ENCODE peak calls at places on chromosomes 11 and 22, in eight cellular contexts. One of them, this sample, is unnamed.

GRCh38 chr11:17742019-17742418 is 7.4 kb downstream of the KCNC1 start:
- DNase-seq in H7: no peak
- DNase-seq in cardiac muscle cell: no peak
- DNase-seq in brain microvascular endothelial cell: no peak
- DNase-seq in HCT116: no peak
- DNase-seq in right cardiac atrium: no peak
- DNase-seq in psoas muscle: peak
- DNase-seq in fibroblast of the aortic adventitia: no peak
- DNase-seq in this sample: no peak

GRCh38 chr22:29254283-29254653 is 13.5 kb downstream of the RHBDD3 start:
- DNase-seq in HCT116: no peak
- DNase-seq in fibroblast of the aortic adventitia: no peak
- DNase-seq in right cardiac atrium: no peak
- DNase-seq in psoas muscle: no peak
- DNase-seq in cardiac muscle cell: no peak
- DNase-seq in H7: no peak
- DNase-seq in brain microvascular endothelial cell: no peak
- DNase-seq in this sample: no peak

GRCh38 chr11:29490951-29491350 is 525.9 kb downstream of the KCNA4 start:
- DNase-seq in right cardiac atrium: no peak
- DNase-seq in H7: no peak
- DNase-seq in HCT116: no peak
- DNase-seq in cardiac muscle cell: no peak
- DNase-seq in brain microvascular endothelial cell: no peak
- DNase-seq in fibroblast of the aortic adventitia: no peak
- DNase-seq in psoas muscle: no peak
- DNase-seq in this sample: no peak

GRCh38 chr11:64793271-64794160 is 9.5 kb downstream of the MAP4K2 start:
- DNase-seq in fibroblast of the aortic adventitia: no peak
- DNase-seq in right cardiac atrium: no peak
- DNase-seq in cardiac muscle cell: no peak
- DNase-seq in HCT116: no peak
- DNase-seq in psoas muscle: peak
- DNase-seq in H7: peak
- DNase-seq in brain microvascular endothelial cell: no peak
- DNase-seq in this sample: no peak

GRCh38 chr11:62579252-62579651 is 5.6 kb upstream of the EEF1G start:
- DNase-seq in brain microvascular endothelial cell: no peak
- DNase-seq in right cardiac atrium: no peak
- DNase-seq in psoas muscle: no peak
- DNase-seq in H7: no peak
- DNase-seq in fibroblast of the aortic adventitia: no peak
- DNase-seq in cardiac muscle cell: no peak
- DNase-seq in HCT116: no peak
- DNase-seq in this sample: no peak

GRCh38 chr11:15807827-15808226 is 548.5 kb downstream of the SOX6 start:
- DNase-seq in H7: no peak
- DNase-seq in fibroblast of the aortic adventitia: no peak
- DNase-seq in HCT116: no peak
- DNase-seq in brain microvascular endothelial cell: no peak
- DNase-seq in cardiac muscle cell: peak
- DNase-seq in right cardiac atrium: no peak
- DNase-seq in psoas muscle: no peak
- DNase-seq in this sample: peak

GRCh38 chr11:71477637-71478011 is 24.6 kb downstream of the NADSYN1 start:
- DNase-seq in H7: peak
- DNase-seq in cardiac muscle cell: no peak
- DNase-seq in HCT116: no peak
- DNase-seq in right cardiac atrium: no peak
- DNase-seq in fibroblast of the aortic adventitia: no peak
- DNase-seq in psoas muscle: no peak
- DNase-seq in brain microvascular endothelial cell: no peak
- DNase-seq in this sample: no peak

GRCh38 chr11:22337571-22338464 is at the start of gene SLC17A6:
- DNase-seq in H7: peak
- DNase-seq in cardiac muscle cell: peak
- DNase-seq in right cardiac atrium: no peak
- DNase-seq in psoas muscle: no peak
- DNase-seq in HCT116: no peak
- DNase-seq in fibroblast of the aortic adventitia: peak
- DNase-seq in brain microvascular endothelial cell: peak
- DNase-seq in this sample: peak

GRCh38 chr11:130191896-130192295 is 32.3 kb downstream of the ST14 start:
- DNase-seq in brain microvascular endothelial cell: no peak
- DNase-seq in right cardiac atrium: no peak
- DNase-seq in H7: peak
- DNase-seq in HCT116: no peak
- DNase-seq in fibroblast of the aortic adventitia: no peak
- DNase-seq in cardiac muscle cell: no peak
- DNase-seq in psoas muscle: no peak
- DNase-seq in this sample: no peak

GRCh38 chr11:130192845-130193267 is 33.3 kb downstream of the ST14 start:
- DNase-seq in cardiac muscle cell: no peak
- DNase-seq in brain microvascular endothelial cell: no peak
- DNase-seq in HCT116: no peak
- DNase-seq in right cardiac atrium: no peak
- DNase-seq in fibroblast of the aortic adventitia: no peak
- DNase-seq in psoas muscle: no peak
- DNase-seq in H7: no peak
- DNase-seq in this sample: no peak

GRCh38 chr11:130198292-130198691 is 38.7 kb downstream of the ST14 start:
- DNase-seq in right cardiac atrium: no peak
- DNase-seq in fibroblast of the aortic adventitia: no peak
- DNase-seq in brain microvascular endothelial cell: no peak
- DNase-seq in psoas muscle: no peak
- DNase-seq in H7: no peak
- DNase-seq in cardiac muscle cell: no peak
- DNase-seq in HCT116: no peak
- DNase-seq in this sample: no peak

GRCh38 chr11:130197386-130198035 is 37.9 kb downstream of the ST14 start:
- DNase-seq in psoas muscle: no peak
- DNase-seq in H7: no peak
- DNase-seq in right cardiac atrium: no peak
- DNase-seq in fibroblast of the aortic adventitia: no peak
- DNase-seq in HCT116: no peak
- DNase-seq in cardiac muscle cell: no peak
- DNase-seq in brain microvascular endothelial cell: no peak
- DNase-seq in this sample: no peak

DNA sequence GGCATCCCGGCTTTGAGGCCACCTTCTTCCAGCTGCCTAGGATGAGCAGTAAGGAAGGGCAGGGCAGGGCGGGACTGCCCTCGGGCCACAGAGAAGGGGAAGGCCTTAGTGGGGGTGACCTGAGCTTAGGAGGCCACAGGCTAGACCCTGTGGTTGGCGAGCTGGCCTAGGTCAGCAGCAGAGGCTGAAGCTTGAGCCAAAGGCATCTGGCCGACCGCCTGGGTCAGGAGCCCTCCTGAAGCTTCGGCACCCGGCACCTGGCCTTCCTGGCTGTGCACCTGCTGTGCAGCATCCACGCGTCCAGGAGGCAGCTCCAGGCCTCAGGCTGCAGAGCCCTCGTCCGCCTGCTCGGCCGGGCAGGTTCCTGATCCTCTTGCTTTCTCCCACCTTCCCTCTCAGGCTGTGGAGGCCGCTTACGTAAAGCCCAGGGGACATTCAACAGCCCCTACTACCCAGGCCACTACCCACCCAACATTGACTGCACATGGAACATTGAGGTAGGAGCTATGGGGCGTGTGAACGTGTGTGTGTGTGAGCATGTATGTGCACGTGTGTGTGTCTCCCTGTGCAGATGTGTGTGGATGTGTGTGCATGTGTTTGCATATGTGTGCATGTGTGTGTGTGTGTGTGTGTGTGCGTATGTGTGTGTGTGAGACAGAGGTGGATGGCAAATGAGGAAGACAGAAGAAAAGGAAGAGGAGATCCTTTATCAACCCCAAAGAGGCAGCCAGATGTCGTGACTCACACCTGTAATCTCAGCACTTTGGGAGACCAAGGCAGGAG is 34.9 kb downstream of the ST14 start:
- DNase-seq in right cardiac atrium: no peak
- DNase-seq in H7: no peak
- DNase-seq in fibroblast of the aortic adventitia: no peak
- DNase-seq in brain microvascular endothelial cell: no peak
- DNase-seq in cardiac muscle cell: no peak
- DNase-seq in HCT116: no peak
- DNase-seq in psoas muscle: no peak
- DNase-seq in this sample: no peak
- H3K4me3 ChIP-seq in right cardiac atrium: no peak
- H3K4me3 ChIP-seq in H7: no peak
- H3K4me3 ChIP-seq in fibroblast of the aortic adventitia: no peak
- H3K4me3 ChIP-seq in brain microvascular endothelial cell: no peak
- H3K4me3 ChIP-seq in cardiac muscle cell: no peak
- H3K4me3 ChIP-seq in HCT116: no peak
- H3K4me3 ChIP-seq in psoas muscle: no peak
- H3K4me3 ChIP-seq in this sample: no peak

GRCh38 chr22:36583546-36583945 is 54.6 kb upstream of the EIF3D start:
- DNase-seq in psoas muscle: no peak
- DNase-seq in cardiac muscle cell: no peak
- DNase-seq in fibroblast of the aortic adventitia: no peak
- DNase-seq in HCT116: no peak
- DNase-seq in H7: no peak
- DNase-seq in right cardiac atrium: no peak
- DNase-seq in brain microvascular endothelial cell: no peak
- DNase-seq in this sample: no peak

GRCh38 chr22:36578619-36579018 is 49.7 kb upstream of the EIF3D start:
- DNase-seq in HCT116: no peak
- DNase-seq in psoas muscle: no peak
- DNase-seq in fibroblast of the aortic adventitia: no peak
- DNase-seq in cardiac muscle cell: no peak
- DNase-seq in brain microvascular endothelial cell: no peak
- DNase-seq in right cardiac atrium: no peak
- DNase-seq in H7: no peak
- DNase-seq in this sample: no peak

GRCh38 chr22:36579441-36579840 is 50.5 kb upstream of the EIF3D start:
- DNase-seq in right cardiac atrium: no peak
- DNase-seq in fibroblast of the aortic adventitia: no peak
- DNase-seq in psoas muscle: no peak
- DNase-seq in H7: no peak
- DNase-seq in brain microvascular endothelial cell: no peak
- DNase-seq in cardiac muscle cell: no peak
- DNase-seq in HCT116: no peak
- DNase-seq in this sample: no peak

GRCh38 chr22:36580371-36580770 is 51.4 kb upstream of the EIF3D start:
- DNase-seq in fibroblast of the aortic adventitia: no peak
- DNase-seq in HCT116: no peak
- DNase-seq in right cardiac atrium: no peak
- DNase-seq in cardiac muscle cell: no peak
- DNase-seq in H7: no peak
- DNase-seq in psoas muscle: no peak
- DNase-seq in brain microvascular endothelial cell: no peak
- DNase-seq in this sample: no peak

DNA sequence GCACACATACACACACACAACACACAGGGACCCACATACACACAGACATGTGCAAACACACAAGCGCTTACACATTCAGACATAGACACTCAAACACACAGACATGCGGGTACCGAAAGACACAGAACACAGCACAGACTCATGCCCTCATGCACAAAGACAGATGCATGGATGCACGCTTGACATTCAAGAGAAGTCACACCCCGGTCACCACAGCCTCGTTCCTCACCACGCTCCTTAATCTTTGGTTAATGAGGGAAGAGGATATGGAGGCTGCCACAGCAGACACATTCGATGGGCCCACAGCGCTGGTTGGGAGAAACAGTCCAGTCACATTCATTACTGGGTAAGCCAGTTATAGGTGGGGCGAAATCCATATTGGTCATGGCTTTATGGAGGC is 51.9 kb upstream of the EIF3D start:
- DNase-seq in HCT116: no peak
- DNase-seq in H7: no peak
- DNase-seq in psoas muscle: no peak
- DNase-seq in fibroblast of the aortic adventitia: no peak
- DNase-seq in right cardiac atrium: no peak
- DNase-seq in cardiac muscle cell: no peak
- DNase-seq in brain microvascular endothelial cell: no peak
- DNase-seq in this sample: no peak
- H3K4me3 ChIP-seq in HCT116: no peak
- H3K4me3 ChIP-seq in H7: no peak
- H3K4me3 ChIP-seq in psoas muscle: no peak
- H3K4me3 ChIP-seq in fibroblast of the aortic adventitia: no peak
- H3K4me3 ChIP-seq in right cardiac atrium: no peak
- H3K4me3 ChIP-seq in cardiac muscle cell: no peak
- H3K4me3 ChIP-seq in brain microvascular endothelial cell: no peak
- H3K4me3 ChIP-seq in this sample: no peak

GRCh38 chr11:121482231-121483129 is 29.7 kb upstream of the SORL1-AS1 start:
- DNase-seq in fibroblast of the aortic adventitia: no peak
- DNase-seq in cardiac muscle cell: peak
- DNase-seq in H7: no peak
- DNase-seq in brain microvascular endothelial cell: no peak
- DNase-seq in HCT116: no peak
- DNase-seq in right cardiac atrium: no peak
- DNase-seq in psoas muscle: no peak
- DNase-seq in this sample: peak

GRCh38 chr11:121485221-121485620 is 32.5 kb upstream of the SORL1-AS1 start:
- DNase-seq in psoas muscle: no peak
- DNase-seq in right cardiac atrium: no peak
- DNase-seq in HCT116: no peak
- DNase-seq in cardiac muscle cell: no peak
- DNase-seq in H7: no peak
- DNase-seq in fibroblast of the aortic adventitia: no peak
- DNase-seq in brain microvascular endothelial cell: no peak
- DNase-seq in this sample: no peak

GRCh38 chr11:121487191-121487590 is 34.4 kb upstream of the SORL1-AS1 start:
- DNase-seq in right cardiac atrium: no peak
- DNase-seq in fibroblast of the aortic adventitia: no peak
- DNase-seq in cardiac muscle cell: no peak
- DNase-seq in H7: no peak
- DNase-seq in psoas muscle: no peak
- DNase-seq in brain microvascular endothelial cell: no peak
- DNase-seq in HCT116: no peak
- DNase-seq in this sample: no peak

GRCh38 chr11:121486054-121486453 is 33.3 kb upstream of the SORL1-AS1 start:
- DNase-seq in fibroblast of the aortic adventitia: no peak
- DNase-seq in HCT116: no peak
- DNase-seq in H7: no peak
- DNase-seq in psoas muscle: no peak
- DNase-seq in cardiac muscle cell: no peak
- DNase-seq in right cardiac atrium: no peak
- DNase-seq in brain microvascular endothelial cell: no peak
- DNase-seq in this sample: no peak

DNA sequence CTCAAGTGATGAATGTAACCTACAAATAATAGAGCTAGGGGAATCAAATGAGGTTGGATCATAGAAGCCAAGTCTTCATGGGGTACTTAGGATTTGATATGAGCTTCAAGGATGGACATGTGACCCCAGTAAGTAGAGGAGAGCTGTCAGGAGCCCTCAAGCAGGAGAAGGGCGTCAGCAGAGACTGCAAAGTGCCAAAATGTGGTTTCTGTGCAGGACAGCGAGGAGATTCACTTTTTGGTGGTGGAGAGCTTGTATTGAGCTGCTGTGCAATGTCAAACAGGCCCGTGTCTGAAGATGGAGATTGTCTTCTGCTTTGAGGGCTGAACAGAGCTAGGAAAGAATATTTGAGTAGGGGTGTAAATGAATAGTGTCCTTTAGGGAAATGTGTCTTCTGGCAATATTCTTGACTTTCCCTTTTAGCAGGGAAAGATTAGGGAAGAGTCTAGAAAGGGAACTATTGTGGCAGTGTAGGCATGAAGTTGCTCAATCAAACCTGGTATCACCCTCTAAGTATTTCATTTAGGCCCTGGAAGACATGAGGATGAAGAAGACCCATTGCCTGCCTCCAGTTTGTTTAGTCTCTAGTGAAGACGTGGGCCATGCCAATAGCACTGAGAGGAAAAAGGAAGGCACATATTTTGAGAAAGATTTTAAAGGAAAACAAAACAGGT is 31.2 kb upstream of the SORL1-AS1 start:
- DNase-seq in H7: no peak
- DNase-seq in fibroblast of the aortic adventitia: no peak
- DNase-seq in psoas muscle: no peak
- DNase-seq in HCT116: no peak
- DNase-seq in right cardiac atrium: no peak
- DNase-seq in brain microvascular endothelial cell: no peak
- DNase-seq in cardiac muscle cell: no peak
- DNase-seq in this sample: no peak
- H3K4me3 ChIP-seq in H7: no peak
- H3K4me3 ChIP-seq in fibroblast of the aortic adventitia: no peak
- H3K4me3 ChIP-seq in psoas muscle: no peak
- H3K4me3 ChIP-seq in HCT116: no peak
- H3K4me3 ChIP-seq in right cardiac atrium: no peak
- H3K4me3 ChIP-seq in brain microvascular endothelial cell: no peak
- H3K4me3 ChIP-seq in cardiac muscle cell: no peak
- H3K4me3 ChIP-seq in this sample: no peak

DNA sequence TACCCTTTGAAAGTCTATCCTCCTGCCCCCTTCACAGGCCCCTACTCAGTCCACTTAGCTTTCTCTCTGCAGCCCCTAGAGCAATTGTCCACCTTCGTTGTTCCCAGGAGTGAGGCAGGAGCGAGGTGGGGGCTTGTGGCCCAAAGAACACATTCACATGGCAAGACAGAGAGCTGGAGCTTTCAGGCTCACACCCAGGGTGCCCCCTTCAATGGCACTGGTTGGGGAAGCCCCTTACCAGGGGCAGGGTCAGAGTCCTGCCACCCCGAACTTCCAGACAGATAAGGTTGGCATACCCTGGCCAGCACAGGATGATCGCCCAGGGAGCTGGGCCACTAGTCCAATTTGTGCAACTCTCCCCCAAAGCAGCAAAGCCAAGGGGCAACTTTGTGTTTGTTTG is 6.2 kb upstream of the SLC5A4 start:
- DNase-seq in fibroblast of the aortic adventitia: no peak
- DNase-seq in right cardiac atrium: no peak
- DNase-seq in H7: no peak
- DNase-seq in HCT116: no peak
- DNase-seq in psoas muscle: no peak
- DNase-seq in cardiac muscle cell: no peak
- DNase-seq in brain microvascular endothelial cell: no peak
- DNase-seq in this sample: no peak
- H3K4me3 ChIP-seq in fibroblast of the aortic adventitia: no peak
- H3K4me3 ChIP-seq in right cardiac atrium: no peak
- H3K4me3 ChIP-seq in H7: no peak
- H3K4me3 ChIP-seq in HCT116: no peak
- H3K4me3 ChIP-seq in psoas muscle: no peak
- H3K4me3 ChIP-seq in cardiac muscle cell: no peak
- H3K4me3 ChIP-seq in brain microvascular endothelial cell: no peak
- H3K4me3 ChIP-seq in this sample: no peak